ENCODE peak calls at places on chromosomes 16 and 17, in six cellular contexts. I is activated CD4-positive, alpha-beta T cell treated with anti-CD3 and anti-CD28 coated beads, Interleukin-2, amount 50 U/mL, for 1 hour; G is effector memory CD4-positive, alpha-beta T cell; U is transverse colon; F is ovary; J is NCI-H2029 treated with DMSO at 0.1 percent for 48 hours. Q is an unnamed sample.
A peak's percentile ranks its signal among the peaks of the same experiment; 100 is the strongest.

GRCh38 chr17:46877466-46877865 is 26.1 kb downstream of the WNT9B start:
- DNase-seq in I (no peak), G (no peak), U (no peak), F (no peak), J (no peak), Q (no peak)

GRCh38 chr17:5468075-5468473 is 708 bp downstream of the DHX33 start:
- DNase-seq in I (no peak), G (no peak), U (no peak), F (no peak), J (no peak), Q (no peak)

GRCh38 chr16:58339452-58339938 is 44.7 kb upstream of the PRSS54 start:
- DNase-seq in I (no peak), G (no peak), U (no peak), F (no peak), J (no peak), Q (no peak)

GRCh38 chr16:60204221-60204620 is 1470.1 kb upstream of the GOT2 start:
- DNase-seq in I (no peak), G (no peak), U (no peak), F (no peak), J (no peak), Q (no peak)

GRCh38 chr16:53999123-53999522 is 287.5 kb downstream of the IRX3 start:
- DNase-seq in I (no peak), G (no peak), U (no peak), F (no peak), J (no peak), Q (no peak)

GRCh38 chr17:67215991-67216421 is 29.0 kb downstream of the HELZ start:
- DNase-seq in I (no peak), G (no peak), U (no peak), F (no peak), J (no peak), Q (no peak)

GRCh38 chr17:79803997-79804855 is 7.3 kb upstream of the CBX8 start:
- DNase-seq in I (no peak), G (no peak), U (no peak), F (no peak), J (no peak), Q (no peak)

GRCh38 chr17:74344658-74345057 is 17.0 kb downstream of the BTBD17 start:
- DNase-seq in I (no peak), G (no peak), U (no peak), F (no peak), J (no peak), Q (no peak)

GRCh38 chr17:78127888-78128615 is 503 bp downstream of the TMC6 start:
- DNase-seq in I (no peak), G (no peak), U (peak; percentile 51), F (no peak), J (no peak), Q (peak; percentile 69)

GRCh38 chr16:87995644-87996043 is 44.4 kb downstream of the BANP start:
- DNase-seq in I (no peak), G (no peak), U (no peak), F (no peak), J (no peak), Q (no peak)

GRCh38 chr17:17495448-17496188 is 577 bp downstream of the RASD1 start:
- DNase-seq in I (peak; percentile 7), G (no peak), U (peak; percentile 33), F (no peak), J (no peak), Q (peak; percentile 76)

GRCh38 chr16:67163903-67164558 is 514 bp upstream of the HSF4 start:
- DNase-seq in I (no peak), G (no peak), U (no peak), F (peak; percentile 83), J (no peak), Q (peak; percentile 32)

GRCh38 chr17:82358467-82359350 is at the start of gene TEX19:
- DNase-seq in I (no peak), G (no peak), U (no peak), F (no peak), J (no peak), Q (no peak)

GRCh38 chr16:79792952-79793351 is 192.4 kb upstream of the MAF start:
- DNase-seq in I (no peak), G (no peak), U (peak; percentile 21), F (peak; percentile 78), J (no peak), Q (no peak)

GRCh38 chr17:27568811-27569210 is 62.2 kb upstream of the LGALS9 start:
- DNase-seq in I (no peak), G (no peak), U (no peak), F (no peak), J (no peak), Q (no peak)

GRCh38 chr16:58843675-58844074 is 109.6 kb upstream of the GOT2 start:
- DNase-seq in I (no peak), G (no peak), U (no peak), F (no peak), J (no peak), Q (no peak)

GRCh38 chr16:19382887-19383816 is 34.5 kb upstream of the TMC5 start:
- DNase-seq in I (no peak), G (no peak), U (no peak), F (no peak), J (peak; percentile 94), Q (peak; percentile 43)

GRCh38 chr16:476039-476438 is 50.6 kb downstream of the RAB11FIP3 start:
- DNase-seq in I (no peak), G (no peak), U (peak; percentile 20), F (peak; percentile 60), J (no peak), Q (no peak)

GRCh38 chr16:29943846-29944669 is 17.8 kb upstream of the TMEM219 start:
- DNase-seq in I (no peak), G (no peak), U (peak; percentile 79), F (peak; percentile 68), J (no peak), Q (no peak)

GRCh38 chr16:67558859-67559258 is 3.5 kb upstream of the CTCF start:
- DNase-seq in I (no peak), G (no peak), U (no peak), F (no peak), J (no peak), Q (no peak)

GRCh38 chr17:28946239-28946638 is 5.1 kb downstream of the PHF12 start:
- DNase-seq in I (no peak), G (peak; percentile 9), U (no peak), F (no peak), J (no peak), Q (no peak)

GRCh38 chr17:72444517-72445054 is 323.8 kb downstream of the SOX9 start:
- DNase-seq in I (no peak), G (no peak), U (no peak), F (no peak), J (no peak), Q (no peak)